ENCODE peak calls at places on chromosomes 7 and 10, in eight cellular contexts. W is A549, P is neural crest cell, S is fibroblast of the aortic adventitia, U is K562, L is kidney, F is endothelial cell, D is nephron progenitor cell. Q is an unnamed sample.

GRCh38 chr10:70106958-70107791 is 25.4 kb downstream of the AIFM2 start:
- DNase-seq in F (peak), S (no peak), L (no peak), W (no peak), P (peak), U (peak), D (peak), Q (peak)

GRCh38 chr10:61835909-61836232 is 65.6 kb upstream of the ARID5B start:
- DNase-seq in F (no peak), W (no peak), D (no peak), L (no peak), S (peak), U (no peak), P (no peak), Q (no peak)

GRCh38 chr10:1290071-1290471 is 233.9 kb downstream of the WDR37 start:
- DNase-seq in F (no peak), W (no peak), U (no peak), S (no peak), P (no peak), D (no peak), L (no peak), Q (no peak)

GRCh38 chr10:44982114-44982460 is 3.5 kb upstream of the DEPP1 start:
- DNase-seq in P (no peak), F (no peak), W (no peak), L (peak), U (no peak), S (no peak), D (no peak), Q (no peak)

GRCh38 chr7:26709210-26709990 is 155.0 kb downstream of the SKAP2 start:
- DNase-seq in D (no peak), U (no peak), F (no peak), P (no peak), S (no peak), L (no peak), W (no peak), Q (no peak)

GRCh38 chr7:117871778-117872538 is 1.3 kb downstream of the CTTNBP2 start:
- DNase-seq in S (peak), L (peak), F (peak), U (no peak), P (peak), W (no peak), D (peak), Q (peak)

GRCh38 chr10:72524489-72524888 is 101.4 kb downstream of the MICU1 start:
- DNase-seq in F (no peak), W (no peak), P (no peak), L (no peak), S (no peak), D (no peak), U (no peak), Q (no peak)

GRCh38 chr10:13959443-13960359 is 371.0 kb downstream of the FRMD4A start:
- DNase-seq in W (no peak), D (no peak), P (no peak), F (no peak), U (no peak), L (no peak), S (no peak), Q (no peak)

GRCh38 chr10:124706462-124706857 is 37.7 kb downstream of the FAM53B start:
- DNase-seq in P (no peak), S (no peak), F (no peak), L (peak), W (no peak), D (no peak), U (no peak), Q (no peak)

GRCh38 chr7:111710839-111711380 is 148.6 kb upstream of the IMMP2L start:
- DNase-seq in F (no peak), P (no peak), W (no peak), U (no peak), S (no peak), L (no peak), D (no peak), Q (no peak)

GRCh38 chr7:152090739-152091138 is 65.3 kb downstream of the GALNT11 start:
- DNase-seq in D (no peak), F (no peak), W (no peak), S (no peak), L (no peak), U (no peak), P (no peak), Q (no peak)
- TF ChIP-seq CTCF in D (no peak), F (no peak), W (no peak), S (no peak), L (no peak), U (no peak), P (no peak), Q (no peak)

DNA sequence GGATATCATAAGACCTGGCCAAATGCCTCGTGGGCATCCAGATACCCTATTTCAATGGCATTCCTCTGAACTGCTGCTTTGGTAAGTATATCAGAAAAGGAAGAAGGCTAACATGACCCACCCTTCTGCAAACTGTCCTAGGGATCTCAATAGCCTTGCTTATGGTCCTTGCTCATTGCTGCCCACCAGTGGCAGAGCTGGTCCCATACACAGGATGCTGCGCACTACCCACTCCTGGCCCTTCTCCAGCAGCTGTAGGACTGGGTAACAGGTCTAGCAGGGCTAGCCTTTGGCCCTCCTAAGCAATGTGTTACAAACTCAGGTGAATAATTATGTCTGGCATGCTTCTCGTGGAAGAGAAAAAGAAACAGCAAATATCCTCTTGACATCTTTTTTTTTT is 72.5 kb downstream of the C10orf90 start:
- DNase-seq in S (peak), P (peak), W (peak), L (no peak), F (peak), U (peak), D (peak), Q (peak)
- TF ChIP-seq CTCF in S (peak), P (peak), W (peak), L (peak), F (peak), U (peak), D (peak), Q (peak)

GRCh38 chr10:119443970-119444660 is 98.4 kb downstream of the RGS10 start:
- DNase-seq in D (no peak), L (peak), W (no peak), U (peak), S (no peak), P (no peak), F (no peak), Q (no peak)

GRCh38 chr10:119442758-119443060 is 99.8 kb downstream of the RGS10 start:
- DNase-seq in U (no peak), W (no peak), L (peak), P (no peak), F (no peak), S (no peak), D (no peak), Q (no peak)

GRCh38 chr10:119441151-119441821 is 101.2 kb downstream of the RGS10 start:
- DNase-seq in F (no peak), W (no peak), U (no peak), L (peak), S (peak), D (no peak), P (no peak), Q (no peak)

GRCh38 chr10:119443441-119443840 is 99.1 kb downstream of the RGS10 start:
- DNase-seq in L (peak), S (no peak), P (no peak), F (no peak), W (no peak), U (no peak), D (no peak), Q (no peak)

DNA sequence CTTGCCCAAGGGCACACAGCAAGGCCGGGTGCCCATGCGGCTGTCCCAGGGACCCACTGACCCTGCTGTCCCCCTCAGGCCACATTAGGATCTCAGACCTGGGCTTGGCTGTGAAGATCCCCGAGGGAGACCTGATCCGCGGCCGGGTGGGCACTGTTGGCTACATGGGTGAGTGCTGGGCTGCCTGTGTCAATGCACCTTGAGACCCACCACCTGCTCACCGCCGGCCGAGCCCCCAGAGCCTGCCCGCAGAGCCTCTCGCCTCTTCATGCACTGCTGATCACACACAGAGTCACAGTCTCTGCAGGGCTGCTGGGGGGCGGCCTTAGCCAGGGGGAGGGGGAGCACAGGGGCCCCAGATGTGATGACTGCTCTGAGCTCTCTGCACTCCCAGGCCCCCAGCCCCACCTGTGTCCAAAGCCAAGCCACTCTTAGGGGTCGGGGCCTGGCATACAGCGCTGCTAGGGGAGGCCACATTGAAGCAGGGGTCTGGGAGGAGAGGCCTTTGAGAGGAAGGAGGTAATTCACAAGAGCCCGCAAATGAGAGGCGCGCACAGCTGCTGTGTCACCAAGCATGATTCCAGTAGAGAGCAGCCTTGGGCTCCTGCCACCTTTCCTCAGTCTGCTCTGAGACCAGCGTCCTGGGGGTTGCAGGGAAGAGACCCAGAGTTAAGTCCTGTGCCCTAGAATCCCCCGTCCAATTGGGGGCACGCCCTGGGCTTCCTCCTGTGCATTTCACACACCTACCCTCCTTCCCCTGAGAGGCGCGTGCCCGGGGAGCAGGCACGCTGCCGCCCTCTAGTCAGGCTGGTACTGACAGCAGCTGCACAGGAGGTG is 100.4 kb downstream of the RGS10 start:
- DNase-seq in S (no peak), D (peak), F (no peak), P (no peak), U (no peak), L (peak), W (no peak), Q (no peak)
- TF ChIP-seq CTCF in S (no peak), D (no peak), F (no peak), P (no peak), U (no peak), L (no peak), W (no peak), Q (no peak)

DNA sequence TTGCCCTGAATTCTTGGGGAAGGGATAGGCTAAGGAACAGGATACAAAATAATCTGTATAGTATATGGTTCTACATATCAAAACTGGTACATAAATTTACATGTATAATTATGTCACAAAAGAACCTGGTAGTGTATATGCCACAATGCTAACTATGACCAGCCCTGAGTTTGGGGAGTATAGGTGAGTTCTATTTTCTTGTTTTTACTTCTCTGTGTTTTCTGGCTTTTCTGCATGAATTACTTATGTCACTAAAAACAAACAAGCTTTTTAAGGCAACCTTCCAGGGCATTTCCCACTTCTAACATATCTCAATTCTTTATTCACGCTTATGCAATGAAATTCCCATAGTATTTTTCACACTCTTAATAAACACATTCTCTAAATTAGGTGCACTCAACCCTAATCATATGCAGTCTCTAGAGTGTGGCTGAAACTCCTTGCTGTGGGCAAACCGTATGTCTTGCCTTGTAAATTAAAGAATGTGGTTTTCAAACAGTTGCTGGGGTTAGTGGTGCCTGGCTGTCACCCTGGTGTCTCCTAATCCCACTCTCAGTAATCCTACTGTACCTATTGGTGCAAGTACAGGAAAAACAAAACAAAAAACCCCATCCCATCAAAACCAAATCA is 14.0 kb upstream of the INSIG1 start:
- DNase-seq in S (no peak), P (no peak), L (no peak), W (no peak), F (no peak), D (no peak), U (no peak), Q (peak)
- TF ChIP-seq CTCF in S (no peak), P (no peak), L (no peak), W (no peak), F (no peak), D (no peak), U (no peak), Q (no peak)

DNA sequence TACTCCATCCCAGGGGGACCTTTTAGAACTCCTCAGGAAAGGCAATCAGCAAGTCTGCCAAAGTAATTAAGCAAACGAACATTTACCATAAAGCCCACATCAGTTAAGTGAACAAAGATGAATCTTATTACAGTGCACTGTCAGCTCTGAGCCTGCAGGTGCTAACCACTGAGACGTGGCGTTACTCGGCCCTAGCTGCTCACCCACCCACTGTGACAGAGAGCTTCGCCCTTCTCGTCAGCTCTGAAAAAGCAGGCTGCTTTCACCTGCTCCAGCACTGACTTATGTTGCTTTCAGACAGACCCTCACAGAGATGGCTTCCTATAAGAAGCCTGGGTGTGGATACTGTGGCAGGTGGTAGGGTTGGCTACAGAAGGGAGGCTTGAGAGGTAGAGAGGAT is 57.7 kb upstream of the KCNIP2 start:
- DNase-seq in D (no peak), F (no peak), L (no peak), W (no peak), S (no peak), U (no peak), P (no peak), Q (peak)
- TF ChIP-seq CTCF in D (no peak), F (no peak), L (no peak), W (no peak), S (no peak), U (no peak), P (no peak), Q (peak)

GRCh38 chr7:80783688-80784327 is 135.0 kb downstream of the SEMA3C start:
- DNase-seq in F (no peak), U (no peak), D (no peak), W (no peak), S (peak), L (no peak), P (no peak), Q (no peak)
- TF ChIP-seq CTCF in F (no peak), U (no peak), D (no peak), W (no peak), S (no peak), L (no peak), P (no peak), Q (no peak)

Q was measured in GM13977.